ENCODE peak calls at places on chromosome 5, in eight cellular contexts. M is occipital lobe, A is HFFc6, K is AG09309, I is COR-L47, G is HCEC 1CT, J is fibroblast of lung, U is RWPE2. H is an unnamed sample.

GRCh38 chr5:136810198-136810823 is 445.0 kb upstream of the TRPC7 start:
- DNase-seq in M (peak), A (peak), K (peak), I (no peak), G (peak), J (peak), U (no peak), H (no peak)

GRCh38 chr5:135116146-135116545 is 82.1 kb upstream of the PITX1 start:
- DNase-seq in M (no peak), A (no peak), K (no peak), I (no peak), G (no peak), J (no peak), U (no peak), H (no peak)

GRCh38 chr5:68757813-68758212 is 336.0 kb upstream of the SLC30A5 start:
- DNase-seq in M (no peak), A (no peak), K (no peak), I (no peak), G (no peak), J (no peak), U (no peak), H (peak)

GRCh38 chr5:131224387-131225191 is 39.3 kb upstream of the CDC42SE2 start:
- DNase-seq in M (no peak), A (no peak), K (no peak), I (no peak), G (no peak), J (no peak), U (no peak), H (no peak)

GRCh38 chr5:109601736-109602135 is 88.0 kb upstream of the MAN2A1 start:
- DNase-seq in M (no peak), A (no peak), K (no peak), I (no peak), G (no peak), J (no peak), U (no peak), H (peak)

GRCh38 chr5:159838551-159839222 is 77.6 kb upstream of the ADRA1B start:
- DNase-seq in M (no peak), A (no peak), K (no peak), I (no peak), G (no peak), J (peak), U (no peak), H (no peak)

GRCh38 chr5:43602818-43603534 is at the start of gene NNT:
- DNase-seq in M (peak), A (peak), K (no peak), I (peak), G (peak), J (peak), U (peak), H (peak)

GRCh38 chr5:38524006-38524405 is 32.4 kb downstream of the LIFR start:
- DNase-seq in M (no peak), A (no peak), K (no peak), I (no peak), G (no peak), J (no peak), U (no peak), H (no peak)

GRCh38 chr5:39469173-39469572 is 44.4 kb upstream of the DAB2 start:
- DNase-seq in M (no peak), A (no peak), K (no peak), I (no peak), G (no peak), J (no peak), U (no peak), H (no peak)